ENCODE peak calls at places on chromosomes 16 and 17, in seven cellular contexts. One of them, this sample, is unnamed.

GRCh38 chr17:66900126-66901010 is 64.1 kb upstream of the CACNG4 start:
- DNase-seq in WERI-Rb-1: no peak
- DNase-seq in lung: no peak
- DNase-seq in SJCRH30: no peak
- DNase-seq in A549: peak; percentile 32
- DNase-seq in sigmoid colon: no peak
- DNase-seq in skeletal muscle cell: no peak
- DNase-seq in this sample: no peak

GRCh38 chr16:3625911-3626732 is 14.7 kb upstream of the SLX4 start:
- DNase-seq in WERI-Rb-1: no peak
- DNase-seq in lung: no peak
- DNase-seq in SJCRH30: no peak
- DNase-seq in A549: no peak
- DNase-seq in sigmoid colon: no peak
- DNase-seq in skeletal muscle cell: no peak
- DNase-seq in this sample: no peak

GRCh38 chr17:4710693-4711634 is 532 bp downstream of the ARRB2 start:
- DNase-seq in WERI-Rb-1: no peak
- DNase-seq in lung: peak; percentile 49
- DNase-seq in SJCRH30: no peak
- DNase-seq in A549: no peak
- DNase-seq in sigmoid colon: no peak
- DNase-seq in skeletal muscle cell: no peak
- DNase-seq in this sample: no peak

GRCh38 chr17:7226721-7227710 is 7.3 kb downstream of the ACADVL start:
- DNase-seq in WERI-Rb-1: no peak
- DNase-seq in lung: no peak
- DNase-seq in SJCRH30: no peak
- DNase-seq in A549: no peak
- DNase-seq in sigmoid colon: no peak
- DNase-seq in skeletal muscle cell: no peak
- DNase-seq in this sample: no peak

GRCh38 chr17:7856081-7856791 is 1.1 kb downstream of the NAA38 start:
- DNase-seq in WERI-Rb-1: no peak
- DNase-seq in lung: no peak
- DNase-seq in SJCRH30: no peak
- DNase-seq in A549: no peak
- DNase-seq in sigmoid colon: peak; percentile 83
- DNase-seq in skeletal muscle cell: no peak
- DNase-seq in this sample: no peak

GRCh38 chr17:6548034-6548433 is 8.3 kb downstream of the PITPNM3 start:
- DNase-seq in WERI-Rb-1: no peak
- DNase-seq in lung: no peak
- DNase-seq in SJCRH30: no peak
- DNase-seq in A549: no peak
- DNase-seq in sigmoid colon: no peak
- DNase-seq in skeletal muscle cell: no peak
- DNase-seq in this sample: no peak

GRCh38 chr17:78600181-78600651 is 23.0 kb upstream of the DNAH17 start:
- DNase-seq in WERI-Rb-1: no peak
- DNase-seq in lung: no peak
- DNase-seq in SJCRH30: no peak
- DNase-seq in A549: no peak
- DNase-seq in sigmoid colon: no peak
- DNase-seq in skeletal muscle cell: no peak
- DNase-seq in this sample: no peak

GRCh38 chr16:57304169-57305061 is 19.9 kb upstream of the PLLP start:
- DNase-seq in WERI-Rb-1: no peak
- DNase-seq in lung: peak; percentile 76
- DNase-seq in SJCRH30: peak; percentile 36
- DNase-seq in A549: peak; percentile 63
- DNase-seq in sigmoid colon: peak; percentile 70
- DNase-seq in skeletal muscle cell: peak; percentile 22
- DNase-seq in this sample: no peak

GRCh38 chr16:72783716-72784320 is 264.1 kb downstream of the ZFHX3 start:
- DNase-seq in WERI-Rb-1: no peak
- DNase-seq in lung: no peak
- DNase-seq in SJCRH30: no peak
- DNase-seq in A549: no peak
- DNase-seq in sigmoid colon: no peak
- DNase-seq in skeletal muscle cell: peak; percentile 30
- DNase-seq in this sample: no peak

GRCh38 chr17:22266231-22266630 is 573.9 kb downstream of the KCNJ18 start:
- DNase-seq in WERI-Rb-1: peak; percentile 58
- DNase-seq in lung: no peak
- DNase-seq in SJCRH30: no peak
- DNase-seq in A549: no peak
- DNase-seq in sigmoid colon: no peak
- DNase-seq in skeletal muscle cell: no peak
- DNase-seq in this sample: no peak

GRCh38 chr17:27065588-27065987 is 228.3 kb upstream of the WSB1 start:
- DNase-seq in WERI-Rb-1: no peak
- DNase-seq in lung: no peak
- DNase-seq in SJCRH30: no peak
- DNase-seq in A549: no peak
- DNase-seq in sigmoid colon: no peak
- DNase-seq in skeletal muscle cell: no peak
- DNase-seq in this sample: no peak

GRCh38 chr16:11679250-11679649 is 11.0 kb downstream of the SNN start:
- DNase-seq in WERI-Rb-1: no peak
- DNase-seq in lung: no peak
- DNase-seq in SJCRH30: no peak
- DNase-seq in A549: no peak
- DNase-seq in sigmoid colon: peak; percentile 80
- DNase-seq in skeletal muscle cell: no peak
- DNase-seq in this sample: no peak

GRCh38 chr16:87206646-87207451 is 110.3 kb downstream of the C16orf95 start:
- DNase-seq in WERI-Rb-1: no peak
- DNase-seq in lung: no peak
- DNase-seq in SJCRH30: no peak
- DNase-seq in A549: no peak
- DNase-seq in sigmoid colon: no peak
- DNase-seq in skeletal muscle cell: peak; percentile 45
- DNase-seq in this sample: no peak

GRCh38 chr16:30997887-30998711 is 12.3 kb downstream of the STX1B start:
- DNase-seq in WERI-Rb-1: no peak
- DNase-seq in lung: no peak
- DNase-seq in SJCRH30: peak; percentile 72
- DNase-seq in A549: peak; percentile 89
- DNase-seq in sigmoid colon: no peak
- DNase-seq in skeletal muscle cell: peak; percentile 27
- DNase-seq in this sample: no peak

GRCh38 chr16:54178491-54178976 is 108.1 kb downstream of the IRX3 start:
- DNase-seq in WERI-Rb-1: peak; percentile 71
- DNase-seq in lung: no peak
- DNase-seq in SJCRH30: no peak
- DNase-seq in A549: no peak
- DNase-seq in sigmoid colon: no peak
- DNase-seq in skeletal muscle cell: no peak
- DNase-seq in this sample: no peak

GRCh38 chr17:80827646-80828643 is 163.7 kb upstream of the CHMP6 start:
- DNase-seq in WERI-Rb-1: no peak
- DNase-seq in lung: no peak
- DNase-seq in SJCRH30: peak; percentile 54
- DNase-seq in A549: no peak
- DNase-seq in sigmoid colon: peak; percentile 57
- DNase-seq in skeletal muscle cell: no peak
- DNase-seq in this sample: no peak

GRCh38 chr17:44932526-44933097 is 15.0 kb downstream of the KIF18B start:
- DNase-seq in WERI-Rb-1: no peak
- DNase-seq in lung: no peak
- DNase-seq in SJCRH30: no peak
- DNase-seq in A549: no peak
- DNase-seq in sigmoid colon: peak; percentile 38
- DNase-seq in skeletal muscle cell: no peak
- DNase-seq in this sample: no peak

GRCh38 chr17:1002412-1002753 is 5.5 kb downstream of the TIMM22 start:
- DNase-seq in WERI-Rb-1: no peak
- DNase-seq in lung: no peak
- DNase-seq in SJCRH30: no peak
- DNase-seq in A549: no peak
- DNase-seq in sigmoid colon: no peak
- DNase-seq in skeletal muscle cell: no peak
- DNase-seq in this sample: no peak

GRCh38 chr17:17388657-17389496 is 85.7 kb downstream of the NT5M start:
- DNase-seq in WERI-Rb-1: no peak
- DNase-seq in lung: no peak
- DNase-seq in SJCRH30: peak; percentile 76
- DNase-seq in A549: no peak
- DNase-seq in sigmoid colon: no peak
- DNase-seq in skeletal muscle cell: no peak
- DNase-seq in this sample: no peak

GRCh38 chr17:19313746-19314651 is 48.5 kb downstream of the B9D1 start:
- DNase-seq in WERI-Rb-1: no peak
- DNase-seq in lung: no peak
- DNase-seq in SJCRH30: no peak
- DNase-seq in A549: no peak
- DNase-seq in sigmoid colon: peak; percentile 65
- DNase-seq in skeletal muscle cell: no peak
- DNase-seq in this sample: no peak

GRCh38 chr17:1002771-1003555 is 6.0 kb downstream of the TIMM22 start:
- DNase-seq in WERI-Rb-1: no peak
- DNase-seq in lung: no peak
- DNase-seq in SJCRH30: peak; percentile 15
- DNase-seq in A549: no peak
- DNase-seq in sigmoid colon: no peak
- DNase-seq in skeletal muscle cell: no peak
- DNase-seq in this sample: no peak

GRCh38 chr16:81554993-81555392 is 110.4 kb downstream of the CMIP start:
- DNase-seq in WERI-Rb-1: no peak
- DNase-seq in lung: no peak
- DNase-seq in SJCRH30: no peak
- DNase-seq in A549: no peak
- DNase-seq in sigmoid colon: no peak
- DNase-seq in skeletal muscle cell: no peak
- DNase-seq in this sample: no peak

GRCh38 chr16:48629016-48629415 is 19.0 kb upstream of the N4BP1 start:
- DNase-seq in WERI-Rb-1: no peak
- DNase-seq in lung: no peak
- DNase-seq in SJCRH30: no peak
- DNase-seq in A549: no peak
- DNase-seq in sigmoid colon: peak; percentile 33
- DNase-seq in skeletal muscle cell: no peak
- DNase-seq in this sample: no peak
- H3K4me3 ChIP-seq in WERI-Rb-1: no peak overlapping the region
- H3K4me3 ChIP-seq in lung: no peak overlapping the region
- H3K4me3 ChIP-seq in SJCRH30: no peak overlapping the region
- H3K4me3 ChIP-seq in A549: no peak overlapping the region
- H3K4me3 ChIP-seq in sigmoid colon: no peak overlapping the region
- H3K4me3 ChIP-seq in skeletal muscle cell: no peak overlapping the region
- H3K4me3 ChIP-seq in this sample: no peak overlapping the region

DNA sequence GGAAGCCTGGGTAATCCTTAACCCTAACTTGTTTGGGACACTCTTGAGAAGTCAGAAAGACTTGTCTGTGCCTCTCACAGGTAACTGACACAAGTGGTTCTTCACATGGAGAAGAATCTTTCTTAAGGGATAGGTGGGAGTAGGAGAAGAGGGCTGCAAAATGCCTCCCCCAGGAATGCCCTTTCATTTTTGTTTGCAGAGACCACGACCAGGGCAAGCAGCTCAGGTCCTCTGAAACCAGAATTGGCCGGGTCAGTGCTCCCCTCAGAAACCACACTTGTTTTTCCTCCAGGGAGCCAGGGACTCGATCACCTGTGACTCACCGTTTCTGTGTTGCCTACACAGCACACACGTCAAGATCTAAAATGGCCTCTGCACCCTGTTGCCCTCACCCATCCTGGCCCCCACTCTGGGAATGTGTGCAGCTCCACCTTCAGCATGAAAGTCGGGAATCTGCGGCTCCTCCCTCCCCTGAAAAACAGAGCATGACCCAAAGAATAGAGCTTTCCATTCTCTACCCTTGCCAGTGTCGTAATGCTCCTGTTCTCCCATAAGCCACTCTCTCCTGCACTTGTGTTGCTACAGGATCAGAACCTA is 36.1 kb downstream of the HNF1B start:
- DNase-seq in WERI-Rb-1: no peak
- DNase-seq in lung: no peak
- DNase-seq in SJCRH30: no peak
- DNase-seq in A549: peak; percentile 72
- DNase-seq in sigmoid colon: no peak
- DNase-seq in skeletal muscle cell: no peak
- DNase-seq in this sample: no peak
- H3K4me3 ChIP-seq in WERI-Rb-1: no peak overlapping the region
- H3K4me3 ChIP-seq in lung: no peak overlapping the region
- H3K4me3 ChIP-seq in SJCRH30: no peak overlapping the region
- H3K4me3 ChIP-seq in A549: no peak overlapping the region
- H3K4me3 ChIP-seq in sigmoid colon: no peak overlapping the region
- H3K4me3 ChIP-seq in skeletal muscle cell: no peak overlapping the region
- H3K4me3 ChIP-seq in this sample: no peak overlapping the region

GRCh38 chr16:72561-73537 is at the start of gene RHBDF1:
- DNase-seq in WERI-Rb-1: no peak
- DNase-seq in lung: no peak
- DNase-seq in SJCRH30: peak; percentile 44
- DNase-seq in A549: peak; percentile 53
- DNase-seq in sigmoid colon: peak; percentile 84
- DNase-seq in skeletal muscle cell: no peak
- DNase-seq in this sample: no peak
- H3K4me3 ChIP-seq in WERI-Rb-1: peak within 1 kb of the TSS; percentile 59
- H3K4me3 ChIP-seq in lung: peak within 1 kb of the TSS; percentile 69
- H3K4me3 ChIP-seq in SJCRH30: peak within 1 kb of the TSS; percentile 70
- H3K4me3 ChIP-seq in A549: peak within 1 kb of the TSS; percentile 86
- H3K4me3 ChIP-seq in sigmoid colon: peak within 1 kb of the TSS; percentile 61
- H3K4me3 ChIP-seq in skeletal muscle cell: peak within 1 kb of the TSS; percentile 74
- H3K4me3 ChIP-seq in this sample: peak within 1 kb of the TSS; percentile 73

DNA sequence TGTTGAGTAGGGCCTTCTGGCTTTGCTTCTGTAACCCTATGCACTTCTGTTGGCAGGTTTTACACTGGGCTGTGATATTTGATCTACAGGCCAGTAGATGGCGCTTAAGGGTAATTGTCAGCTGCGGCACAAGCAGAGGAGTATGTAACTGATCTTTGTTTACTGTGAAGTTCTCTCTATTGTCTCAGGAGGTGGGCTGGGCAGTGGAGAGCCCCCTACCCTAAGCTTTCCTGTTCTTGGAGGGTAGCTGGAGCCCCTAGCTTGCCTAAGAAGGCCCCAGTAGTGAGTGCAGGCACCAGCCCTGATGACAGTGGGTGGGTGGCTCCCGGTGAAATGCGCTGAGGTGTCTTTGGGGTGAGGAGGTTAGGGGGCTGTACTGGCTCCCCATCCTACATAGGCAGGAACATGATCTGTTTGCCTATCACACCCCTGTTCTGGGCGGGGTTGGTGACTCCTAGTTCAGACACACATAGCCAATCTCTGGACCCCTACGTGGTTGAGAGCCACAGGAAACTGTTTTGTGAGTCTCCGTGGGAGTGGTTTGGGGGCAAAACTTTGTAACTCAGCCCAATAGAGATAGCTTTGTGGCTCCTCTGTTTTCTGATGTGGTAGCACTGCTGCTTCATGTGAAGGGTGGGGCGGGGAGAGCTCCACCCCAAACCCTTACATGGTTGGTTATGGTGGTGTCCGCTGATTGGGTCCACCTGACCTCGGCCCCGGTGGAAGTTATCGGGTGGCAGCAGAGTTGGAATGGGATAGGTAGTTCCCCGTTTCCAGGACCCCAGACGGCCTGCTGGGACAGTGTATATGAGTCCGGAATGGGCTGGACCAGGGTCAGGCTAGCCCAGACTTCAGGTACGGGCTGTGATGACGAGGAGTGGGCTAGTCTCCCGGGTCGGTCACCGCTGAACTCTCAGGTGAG is 60.4 kb downstream of the SLFN11 start:
- DNase-seq in WERI-Rb-1: peak; percentile 16
- DNase-seq in lung: peak; percentile 47
- DNase-seq in SJCRH30: peak; percentile 47
- DNase-seq in A549: peak; percentile 69
- DNase-seq in sigmoid colon: peak; percentile 75
- DNase-seq in skeletal muscle cell: peak; percentile 27
- DNase-seq in this sample: no peak
- H3K4me3 ChIP-seq in WERI-Rb-1: no peak overlapping the region
- H3K4me3 ChIP-seq in lung: no peak overlapping the region
- H3K4me3 ChIP-seq in SJCRH30: no peak overlapping the region
- H3K4me3 ChIP-seq in A549: no peak overlapping the region
- H3K4me3 ChIP-seq in sigmoid colon: peak overlapping the region; percentile 34
- H3K4me3 ChIP-seq in skeletal muscle cell: no peak overlapping the region
- H3K4me3 ChIP-seq in this sample: peak overlapping the region; percentile 33

This sample was measured in vagina.